ENCODE peak calls at places on chromosome 1, in five cellular contexts. One of them, this sample, is unnamed.

GRCh38 chr1:164240081-164240480 is 318.9 kb upstream of the PBX1 start:
- DNase-seq in AG04450: no peak
- DNase-seq in NB4: no peak
- DNase-seq in epithelial cell of esophagus: peak; percentile 18
- DNase-seq in C1 segment of cervical spinal cord: no peak
- DNase-seq in this sample: no peak

GRCh38 chr1:182257369-182258063 is 134.1 kb downstream of the GLUL start:
- DNase-seq in AG04450: no peak
- DNase-seq in NB4: peak; percentile 25
- DNase-seq in epithelial cell of esophagus: no peak
- DNase-seq in C1 segment of cervical spinal cord: no peak
- DNase-seq in this sample: no peak

GRCh38 chr1:8378981-8379470 is 61.1 kb downstream of the SLC45A1 start:
- DNase-seq in AG04450: no peak
- DNase-seq in NB4: no peak
- DNase-seq in epithelial cell of esophagus: no peak
- DNase-seq in C1 segment of cervical spinal cord: no peak
- DNase-seq in this sample: no peak

GRCh38 chr1:159197767-159198557 is 6.7 kb upstream of the ACKR1 start:
- DNase-seq in AG04450: peak; percentile 26
- DNase-seq in NB4: peak; percentile 66
- DNase-seq in epithelial cell of esophagus: peak; percentile 80
- DNase-seq in C1 segment of cervical spinal cord: peak; percentile 32
- DNase-seq in this sample: peak; percentile 76

GRCh38 chr1:94543893-94544635 is 2.5 kb upstream of the F3 start:
- DNase-seq in AG04450: no peak
- DNase-seq in NB4: peak; percentile 27
- DNase-seq in epithelial cell of esophagus: peak; percentile 58
- DNase-seq in C1 segment of cervical spinal cord: no peak
- DNase-seq in this sample: no peak

GRCh38 chr1:1630965-1631792 is 794 bp upstream of the MMP23B start:
- DNase-seq in AG04450: no peak
- DNase-seq in NB4: peak; percentile 5
- DNase-seq in epithelial cell of esophagus: no peak
- DNase-seq in C1 segment of cervical spinal cord: peak; percentile 12
- DNase-seq in this sample: peak; percentile 37

GRCh38 chr1:12097321-12097720 is 34.2 kb downstream of the TNFRSF8 start:
- DNase-seq in AG04450: no peak
- DNase-seq in NB4: no peak
- DNase-seq in epithelial cell of esophagus: peak; percentile 39
- DNase-seq in C1 segment of cervical spinal cord: no peak
- DNase-seq in this sample: no peak

GRCh38 chr1:84968101-84968500 is 28.8 kb downstream of the MCOLN2 start:
- DNase-seq in AG04450: no peak
- DNase-seq in NB4: no peak
- DNase-seq in epithelial cell of esophagus: no peak
- DNase-seq in C1 segment of cervical spinal cord: no peak
- DNase-seq in this sample: no peak

GRCh38 chr1:117414943-117415342 is 47.7 kb downstream of the MAN1A2 start:
- DNase-seq in AG04450: no peak
- DNase-seq in NB4: no peak
- DNase-seq in epithelial cell of esophagus: no peak
- DNase-seq in C1 segment of cervical spinal cord: no peak
- DNase-seq in this sample: no peak

This sample was measured in activated CD8-positive, alpha-beta T cell treated with anti-CD3 and anti-CD28 coated beads for 36 hours.